ENCODE peak calls at places on chromosomes 13 and 19, in five cellular contexts. One of them, this sample, is unnamed.

GRCh38 chr19:55005684-55006488 is 32.2 kb downstream of the GP6 start:
- DNase-seq in foreskin keratinocyte: peak; percentile 37
- DNase-seq in left ventricle myocardium inferior: no peak
- DNase-seq in AG09319: no peak
- DNase-seq in brain microvascular endothelial cell: peak; percentile 37
- DNase-seq in this sample: no peak

GRCh38 chr19:13841339-13842293 is 35.3 kb upstream of the NANOS3 start:
- DNase-seq in left ventricle myocardium inferior: no peak
- DNase-seq in foreskin keratinocyte: no peak
- DNase-seq in brain microvascular endothelial cell: no peak
- DNase-seq in AG09319: no peak
- DNase-seq in this sample: no peak

GRCh38 chr19:48351341-48351752 is 12.4 kb downstream of the TMEM143 start:
- DNase-seq in brain microvascular endothelial cell: peak; percentile 55
- DNase-seq in left ventricle myocardium inferior: peak; percentile 67
- DNase-seq in foreskin keratinocyte: no peak
- DNase-seq in AG09319: no peak
- DNase-seq in this sample: peak; percentile 68

GRCh38 chr13:22187329-22187728 is 516.5 kb downstream of the FGF9 start:
- DNase-seq in AG09319: no peak
- DNase-seq in left ventricle myocardium inferior: no peak
- DNase-seq in brain microvascular endothelial cell: no peak
- DNase-seq in foreskin keratinocyte: no peak
- DNase-seq in this sample: no peak

GRCh38 chr19:47232422-47233211 is 1.6 kb upstream of the BBC3 start:
- DNase-seq in left ventricle myocardium inferior: no peak
- DNase-seq in brain microvascular endothelial cell: peak; percentile 43
- DNase-seq in AG09319: no peak
- DNase-seq in foreskin keratinocyte: peak; percentile 94
- DNase-seq in this sample: no peak

GRCh38 chr19:55579766-55580621 is 654 bp downstream of the ZNF579 start:
- DNase-seq in left ventricle myocardium inferior: no peak
- DNase-seq in AG09319: no peak
- DNase-seq in foreskin keratinocyte: no peak
- DNase-seq in brain microvascular endothelial cell: no peak
- DNase-seq in this sample: no peak

GRCh38 chr19:52823676-52824075 is 2.2 kb upstream of the ZNF28 start:
- DNase-seq in brain microvascular endothelial cell: no peak
- DNase-seq in left ventricle myocardium inferior: no peak
- DNase-seq in AG09319: no peak
- DNase-seq in foreskin keratinocyte: no peak
- DNase-seq in this sample: no peak

GRCh38 chr13:73061478-73062275 is 2.9 kb downstream of the KLF5 start:
- DNase-seq in foreskin keratinocyte: peak; percentile 80
- DNase-seq in AG09319: no peak
- DNase-seq in brain microvascular endothelial cell: no peak
- DNase-seq in left ventricle myocardium inferior: no peak
- DNase-seq in this sample: no peak

GRCh38 chr19:36265064-36265463 is 50.2 kb downstream of the ZNF146 start:
- DNase-seq in foreskin keratinocyte: no peak
- DNase-seq in brain microvascular endothelial cell: no peak
- DNase-seq in AG09319: no peak
- DNase-seq in left ventricle myocardium inferior: peak; percentile 36
- DNase-seq in this sample: no peak

GRCh38 chr19:27764186-27764804 is 1448.7 kb downstream of the UQCRFS1 start:
- DNase-seq in foreskin keratinocyte: no peak
- DNase-seq in left ventricle myocardium inferior: no peak
- DNase-seq in AG09319: no peak
- DNase-seq in brain microvascular endothelial cell: no peak
- DNase-seq in this sample: no peak

GRCh38 chr19:43316591-43317319 is 36.7 kb upstream of the CD177 start:
- DNase-seq in left ventricle myocardium inferior: no peak
- DNase-seq in foreskin keratinocyte: no peak
- DNase-seq in AG09319: no peak
- DNase-seq in brain microvascular endothelial cell: no peak
- DNase-seq in this sample: no peak

GRCh38 chr13:80830431-80830830 is 489.5 kb upstream of the SPRY2 start:
- DNase-seq in foreskin keratinocyte: no peak
- DNase-seq in left ventricle myocardium inferior: no peak
- DNase-seq in AG09319: no peak
- DNase-seq in brain microvascular endothelial cell: no peak
- DNase-seq in this sample: no peak

GRCh38 chr13:33213797-33214196 is 71.8 kb downstream of the STARD13 start:
- DNase-seq in brain microvascular endothelial cell: no peak
- DNase-seq in foreskin keratinocyte: no peak
- DNase-seq in left ventricle myocardium inferior: no peak
- DNase-seq in AG09319: no peak
- DNase-seq in this sample: no peak

GRCh38 chr19:29329460-29330134 is 116.6 kb upstream of the UQCRFS1 start:
- DNase-seq in brain microvascular endothelial cell: no peak
- DNase-seq in AG09319: no peak
- DNase-seq in foreskin keratinocyte: no peak
- DNase-seq in left ventricle myocardium inferior: no peak
- DNase-seq in this sample: no peak

GRCh38 chr19:3543150-3544053 is 4.4 kb downstream of the TEKTIP1 start:
- DNase-seq in brain microvascular endothelial cell: no peak
- DNase-seq in foreskin keratinocyte: no peak
- DNase-seq in left ventricle myocardium inferior: no peak
- DNase-seq in AG09319: no peak
- DNase-seq in this sample: no peak

GRCh38 chr19:16398530-16399241 is 73.1 kb downstream of the EPS15L1 start:
- DNase-seq in AG09319: no peak
- DNase-seq in brain microvascular endothelial cell: no peak
- DNase-seq in foreskin keratinocyte: no peak
- DNase-seq in left ventricle myocardium inferior: no peak
- DNase-seq in this sample: no peak

GRCh38 chr19:7292950-7293794 is 1.0 kb downstream of the INSR start:
- DNase-seq in left ventricle myocardium inferior: peak; percentile 45
- DNase-seq in brain microvascular endothelial cell: no peak
- DNase-seq in AG09319: no peak
- DNase-seq in foreskin keratinocyte: no peak
- DNase-seq in this sample: peak; percentile 60

GRCh38 chr19:17655751-17656480 is 32.2 kb downstream of the UNC13A start:
- DNase-seq in left ventricle myocardium inferior: no peak
- DNase-seq in AG09319: no peak
- DNase-seq in foreskin keratinocyte: no peak
- DNase-seq in brain microvascular endothelial cell: no peak
- DNase-seq in this sample: no peak

GRCh38 chr19:17654993-17655392 is 33.2 kb downstream of the UNC13A start:
- DNase-seq in foreskin keratinocyte: peak; percentile 12
- DNase-seq in brain microvascular endothelial cell: no peak
- DNase-seq in left ventricle myocardium inferior: no peak
- DNase-seq in AG09319: no peak
- DNase-seq in this sample: no peak

GRCh38 chr19:17658240-17658639 is 29.9 kb downstream of the UNC13A start:
- DNase-seq in left ventricle myocardium inferior: no peak
- DNase-seq in foreskin keratinocyte: no peak
- DNase-seq in brain microvascular endothelial cell: no peak
- DNase-seq in AG09319: no peak
- DNase-seq in this sample: no peak

GRCh38 chr19:17658666-17659065 is 29.5 kb downstream of the UNC13A start:
- DNase-seq in AG09319: no peak
- DNase-seq in foreskin keratinocyte: no peak
- DNase-seq in left ventricle myocardium inferior: no peak
- DNase-seq in brain microvascular endothelial cell: no peak
- DNase-seq in this sample: no peak

DNA sequence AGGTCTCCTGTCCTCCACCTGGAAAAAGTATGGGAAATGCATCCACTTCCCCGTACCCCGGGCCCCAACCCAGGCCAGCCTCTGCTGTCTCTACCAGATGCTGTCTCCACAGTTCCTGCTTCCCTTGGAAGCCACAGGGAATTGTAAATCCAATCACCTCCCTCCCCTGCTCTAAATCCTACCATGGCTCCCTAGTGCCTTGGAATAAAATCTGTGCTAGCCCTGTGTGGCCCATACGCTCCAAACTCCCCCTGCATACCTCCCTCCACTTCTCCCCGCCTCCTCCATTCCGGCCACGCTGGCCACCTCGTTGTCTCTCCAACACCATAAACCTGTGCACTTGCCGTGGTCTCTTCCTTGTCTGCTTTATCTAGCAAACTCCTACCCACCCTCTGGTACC is 31.2 kb downstream of the UNC13A start:
- DNase-seq in brain microvascular endothelial cell: no peak
- DNase-seq in AG09319: no peak
- DNase-seq in left ventricle myocardium inferior: no peak
- DNase-seq in foreskin keratinocyte: no peak
- DNase-seq in this sample: no peak
- TF ChIP-seq CTCF in brain microvascular endothelial cell: no peak
- TF ChIP-seq CTCF in AG09319: no peak
- TF ChIP-seq CTCF in left ventricle myocardium inferior: no peak
- TF ChIP-seq CTCF in foreskin keratinocyte: no peak
- TF ChIP-seq CTCF in this sample: no peak

GRCh38 chr19:33779849-33780248 is 16.8 kb upstream of the KCTD15 start:
- DNase-seq in brain microvascular endothelial cell: no peak
- DNase-seq in AG09319: no peak
- DNase-seq in left ventricle myocardium inferior: no peak
- DNase-seq in foreskin keratinocyte: no peak
- DNase-seq in this sample: no peak
- TF ChIP-seq CTCF in brain microvascular endothelial cell: no peak
- TF ChIP-seq CTCF in AG09319: no peak
- TF ChIP-seq CTCF in left ventricle myocardium inferior: no peak
- TF ChIP-seq CTCF in foreskin keratinocyte: no peak
- TF ChIP-seq CTCF in this sample: no peak

GRCh38 chr13:78228940-78229339 is 310.3 kb upstream of the EDNRB start:
- DNase-seq in left ventricle myocardium inferior: no peak
- DNase-seq in foreskin keratinocyte: no peak
- DNase-seq in brain microvascular endothelial cell: no peak
- DNase-seq in AG09319: no peak
- DNase-seq in this sample: no peak
- TF ChIP-seq CTCF in left ventricle myocardium inferior: no peak
- TF ChIP-seq CTCF in foreskin keratinocyte: no peak
- TF ChIP-seq CTCF in brain microvascular endothelial cell: no peak
- TF ChIP-seq CTCF in AG09319: no peak
- TF ChIP-seq CTCF in this sample: no peak

GRCh38 chr19:623974-624373 is 9.4 kb downstream of the POLRMT start:
- DNase-seq in foreskin keratinocyte: no peak
- DNase-seq in left ventricle myocardium inferior: no peak
- DNase-seq in AG09319: no peak
- DNase-seq in brain microvascular endothelial cell: peak; percentile 99
- DNase-seq in this sample: no peak
- TF ChIP-seq CTCF in foreskin keratinocyte: no peak
- TF ChIP-seq CTCF in left ventricle myocardium inferior: no peak
- TF ChIP-seq CTCF in AG09319: no peak
- TF ChIP-seq CTCF in brain microvascular endothelial cell: no peak
- TF ChIP-seq CTCF in this sample: no peak

GRCh38 chr19:18672606-18673337 is 10.7 kb upstream of the CRTC1 start:
- DNase-seq in brain microvascular endothelial cell: no peak
- DNase-seq in AG09319: no peak
- DNase-seq in foreskin keratinocyte: no peak
- DNase-seq in left ventricle myocardium inferior: no peak
- DNase-seq in this sample: no peak
- TF ChIP-seq CTCF in brain microvascular endothelial cell: peak; percentile 59
- TF ChIP-seq CTCF in AG09319: peak; percentile 51
- TF ChIP-seq CTCF in foreskin keratinocyte: peak; percentile 43
- TF ChIP-seq CTCF in left ventricle myocardium inferior: no peak
- TF ChIP-seq CTCF in this sample: peak; percentile 44

GRCh38 chr13:88670509-88670908 is 999.3 kb downstream of the SLITRK5 start:
- DNase-seq in left ventricle myocardium inferior: no peak
- DNase-seq in foreskin keratinocyte: no peak
- DNase-seq in brain microvascular endothelial cell: no peak
- DNase-seq in AG09319: no peak
- DNase-seq in this sample: no peak

GRCh38 chr13:88674841-88675240 is 1003.7 kb downstream of the SLITRK5 start:
- DNase-seq in brain microvascular endothelial cell: no peak
- DNase-seq in AG09319: no peak
- DNase-seq in foreskin keratinocyte: no peak
- DNase-seq in left ventricle myocardium inferior: no peak
- DNase-seq in this sample: no peak

GRCh38 chr13:88675997-88676396 is 1004.8 kb downstream of the SLITRK5 start:
- DNase-seq in AG09319: no peak
- DNase-seq in left ventricle myocardium inferior: no peak
- DNase-seq in foreskin keratinocyte: no peak
- DNase-seq in brain microvascular endothelial cell: no peak
- DNase-seq in this sample: no peak
- TF ChIP-seq CTCF in AG09319: no peak
- TF ChIP-seq CTCF in left ventricle myocardium inferior: no peak
- TF ChIP-seq CTCF in foreskin keratinocyte: no peak
- TF ChIP-seq CTCF in brain microvascular endothelial cell: no peak
- TF ChIP-seq CTCF in this sample: no peak